ENCODE peak calls at places on chromosomes 7 and 10, in eight cellular contexts. O is kidney, T is HCT116, M is fibroblast of lung, D is tibial nerve, A is IMR-90, I is stomach, V is pancreas. X is an unnamed sample.

GRCh38 chr7:134999136-134999535 is 12.8 kb downstream of the AGBL3 start:
- DNase-seq in O (no peak), T (no peak), M (no peak), D (no peak), A (no peak), I (no peak), V (no peak), X (no peak)

GRCh38 chr10:91694170-91694794 is 61.4 kb upstream of the PPP1R3C start:
- DNase-seq in O (no peak), T (peak; percentile 42), M (peak; percentile 65), D (no peak), A (peak; percentile 51), I (no peak), V (no peak), X (peak; percentile 38)

GRCh38 chr7:8365499-8366110 is 67.8 kb upstream of the NXPH1 start:
- DNase-seq in O (no peak), T (peak; percentile 35), M (no peak), D (no peak), A (no peak), I (no peak), V (no peak), X (peak; percentile 15)

GRCh38 chr7:107505997-107506682 is 36.3 kb downstream of the GPR22 start:
- DNase-seq in O (no peak), T (no peak), M (no peak), D (no peak), A (peak; percentile 16), I (peak; percentile 68), V (no peak), X (peak; percentile 80)

GRCh38 chr7:28114056-28114455 is 66.5 kb downstream of the JAZF1 start:
- DNase-seq in O (no peak), T (no peak), M (no peak), D (no peak), A (no peak), I (no peak), V (no peak), X (no peak)

GRCh38 chr7:146366938-146367337 is 250.3 kb downstream of the CNTNAP2 start:
- DNase-seq in O (no peak), T (no peak), M (peak; percentile 56), D (no peak), A (no peak), I (no peak), V (no peak), X (peak; percentile 17)

GRCh38 chr7:142608630-142609029 is 140.6 kb upstream of the PRSS1 start:
- DNase-seq in O (no peak), T (no peak), M (no peak), D (no peak), A (no peak), I (no peak), V (no peak), X (peak; percentile 37)

GRCh38 chr10:43039629-43040481 is 37.0 kb upstream of the RET start:
- DNase-seq in O (peak; percentile 52), T (no peak), M (no peak), D (no peak), A (no peak), I (peak; percentile 20), V (peak; percentile 39), X (no peak)

GRCh38 chr7:78095549-78095948 is 297.0 kb downstream of the PHTF2 start:
- DNase-seq in O (no peak), T (no peak), M (peak; percentile 16), D (no peak), A (peak; percentile 83), I (no peak), V (no peak), X (no peak)

GRCh38 chr10:3720228-3721019 is 64.6 kb downstream of the KLF6 start:
- DNase-seq in O (no peak), T (no peak), M (peak; percentile 98), D (peak; percentile 67), A (peak; percentile 88), I (no peak), V (no peak), X (peak; percentile 71)

GRCh38 chr7:30936650-30937245 is 25.1 kb downstream of the AQP1 start:
- DNase-seq in O (peak; percentile 40), T (no peak), M (no peak), D (no peak), A (no peak), I (no peak), V (no peak), X (no peak)

DNA sequence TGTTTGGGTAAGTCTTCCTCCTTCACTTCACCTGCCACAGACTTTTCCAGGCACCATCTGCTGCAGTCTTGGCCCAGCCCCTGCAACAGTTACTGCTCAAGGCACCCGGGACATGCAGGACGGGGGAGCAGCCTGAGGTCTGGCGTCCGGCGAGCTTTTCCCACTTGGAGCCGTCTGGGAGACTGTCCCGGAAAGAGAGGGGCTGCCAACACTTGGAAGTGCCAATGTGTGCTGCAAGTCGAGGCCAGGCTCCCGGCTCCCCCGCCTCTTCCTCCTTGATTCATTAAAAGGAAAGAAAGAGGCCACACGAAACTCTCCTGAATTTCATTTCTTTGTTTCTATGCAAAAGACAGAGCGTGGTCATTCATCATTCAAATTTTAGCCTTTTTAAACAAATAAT is 13.8 kb downstream of the HTRA1 start:
- DNase-seq in O (peak; percentile 83), T (no peak), M (no peak), D (no peak), A (no peak), I (no peak), V (no peak), X (no peak)
- H3K4me1 ChIP-seq in O (peaks cover 15% of the 10 kb centered on the region), T (no peaks in the 10 kb centered on the region), M (peaks cover 17% of the 10 kb centered on the region), D (peaks cover 37% of the 10 kb centered on the region), A (peaks cover 19% of the 10 kb centered on the region), I (peaks cover 39% of the 10 kb centered on the region), V (no peaks in the 10 kb centered on the region), X (peaks cover 38% of the 10 kb centered on the region)

DNA sequence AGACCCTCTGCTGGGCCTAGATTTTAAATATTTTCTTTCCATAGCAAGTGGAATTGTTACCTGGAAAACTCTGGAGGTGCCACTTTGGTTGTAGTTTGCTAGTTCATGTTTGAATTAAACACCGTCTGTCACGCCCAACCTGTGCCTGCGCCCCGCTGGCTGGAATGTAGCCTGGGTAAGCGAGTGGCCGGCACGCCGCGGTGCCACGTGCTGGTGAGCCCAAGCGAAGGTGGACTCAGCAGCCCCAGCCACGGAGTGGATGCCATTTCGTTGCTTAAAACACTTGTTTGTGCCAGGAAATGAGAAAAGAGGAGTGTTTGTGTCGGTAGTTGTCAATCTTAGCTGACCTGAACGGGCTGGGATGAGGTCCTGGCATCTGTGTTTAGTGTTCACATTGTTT is 2.7 kb downstream of the GET4 start:
- DNase-seq in O (peak; percentile 82), T (no peak), M (no peak), D (no peak), A (no peak), I (peak; percentile 84), V (peak; percentile 80), X (no peak)
- H3K27ac ChIP-seq in O (no peak overlapping the region), T (peak overlapping the region; percentile 31), M (no peak overlapping the region), D (no peak overlapping the region), A (no peak overlapping the region), I (peak overlapping the region; percentile 95), V (no peak overlapping the region), X (no peak overlapping the region)

GRCh38 chr7:29464693-29465092 is 98.9 kb upstream of the PRR15 start:
- DNase-seq in O (no peak), T (no peak), M (no peak), D (no peak), A (no peak), I (no peak), V (no peak), X (no peak)
- TF ChIP-seq CTCF in O (no peak), T (no peak), M (no peak), D (no peak), A (no peak), I (no peak), V (no peak), X (no peak)

GRCh38 chr7:164882-165660 is 27.3 kb upstream of the FAM20C start:
- DNase-seq in O (peak; percentile 61), T (no peak), M (no peak), D (no peak), A (no peak), I (peak; percentile 82), V (peak; percentile 43), X (no peak)
- H3K4me1 ChIP-seq in O (peaks cover 14% of the 10 kb centered on the region), T (no peaks in the 10 kb centered on the region), M (peaks cover 2% of the 10 kb centered on the region), D (peaks cover 10% of the 10 kb centered on the region), A (peaks cover 2% of the 10 kb centered on the region), I (peaks cover 60% of the 10 kb centered on the region), V (peaks cover 7% of the 10 kb centered on the region), X (no peaks in the 10 kb centered on the region)

GRCh38 chr7:66182920-66183319 is 22.2 kb upstream of the TPST1 start:
- DNase-seq in O (no peak), T (no peak), M (no peak), D (no peak), A (no peak), I (no peak), V (no peak), X (no peak)
- H3K27ac ChIP-seq in O (no peak overlapping the region), T (no peak overlapping the region), M (no peak overlapping the region), D (no peak overlapping the region), A (no peak overlapping the region), I (no peak overlapping the region), V (no peak overlapping the region), X (no peak overlapping the region)

X was measured in foreskin keratinocyte.